ENCODE peak calls at places on chromosome 1, in five cellular contexts. W is MM.1S, T is neural progenitor cell, O is H9, N is lower lobe of right lung. U is an unnamed sample. For H3K27me3, the result is how much of the 10 kb centered on the place peaks cover.

GRCh38 chr1:43951021-43951985 is 4.6 kb downstream of the IPO13 start:
- DNase-seq in O (no peak), T (no peak), W (no peak), N (no peak), U (no peak)

GRCh38 chr1:94669213-94669612 is 127.7 kb upstream of the F3 start:
- DNase-seq in N (no peak), T (no peak), W (no peak), O (no peak), U (no peak)

GRCh38 chr1:235688096-235688495 is 38.5 kb upstream of the GNG4 start:
- DNase-seq in T (no peak), O (no peak), W (no peak), N (no peak), U (no peak)

GRCh38 chr1:84122780-84123382 is 21.2 kb upstream of the PRKACB start:
- DNase-seq in T (peak), O (no peak), N (no peak), W (peak), U (peak)

GRCh38 chr1:180156201-180156600 is 1.5 kb downstream of the QSOX1 start:
- DNase-seq in O (no peak), T (no peak), N (no peak), W (no peak), U (no peak)

GRCh38 chr1:113998361-113998760 is 19.1 kb downstream of the OLFML3 start:
- DNase-seq in N (no peak), T (no peak), W (no peak), O (no peak), U (no peak)

GRCh38 chr1:150066838-150067183 is 765 bp upstream of the VPS45 start:
- DNase-seq in N (peak), O (peak), T (peak), W (peak), U (no peak)

GRCh38 chr1:15027515-15027948 is 126.0 kb upstream of the TMEM51 start:
- DNase-seq in N (peak), T (peak), W (no peak), O (peak), U (peak)

GRCh38 chr1:42937141-42937696 is 21.4 kb downstream of the SLC2A1 start:
- DNase-seq in N (no peak), T (no peak), W (no peak), O (no peak), U (no peak)

GRCh38 chr1:198201956-198202784 is 45.4 kb downstream of the NEK7 start:
- DNase-seq in W (peak), O (no peak), T (no peak), N (no peak), U (no peak)

GRCh38 chr1:234631721-234632125 is 21.7 kb upstream of the IRF2BP2 start:
- DNase-seq in T (no peak), N (no peak), O (no peak), W (no peak), U (no peak)

GRCh38 chr1:114648503-114648902 is 21.3 kb downstream of the DENND2C start:
- DNase-seq in N (no peak), W (no peak), O (no peak), T (no peak), U (no peak)

GRCh38 chr1:178634445-178634844 is 90.6 kb upstream of the RALGPS2 start:
- DNase-seq in W (no peak), N (no peak), O (no peak), T (no peak), U (no peak)

GRCh38 chr1:222843434-222844107 is 28.7 kb downstream of the DISP1 start:
- DNase-seq in W (no peak), O (no peak), T (no peak), N (no peak), U (no peak)

GRCh38 chr1:48677306-48678287 is 99.1 kb downstream of the BEND5 start:
- DNase-seq in T (peak), W (peak), O (peak), N (peak), U (peak)

GRCh38 chr1:199161766-199162303 is 523.0 kb downstream of the PTPRC start:
- DNase-seq in O (no peak), N (no peak), W (no peak), T (no peak), U (no peak)

DNA sequence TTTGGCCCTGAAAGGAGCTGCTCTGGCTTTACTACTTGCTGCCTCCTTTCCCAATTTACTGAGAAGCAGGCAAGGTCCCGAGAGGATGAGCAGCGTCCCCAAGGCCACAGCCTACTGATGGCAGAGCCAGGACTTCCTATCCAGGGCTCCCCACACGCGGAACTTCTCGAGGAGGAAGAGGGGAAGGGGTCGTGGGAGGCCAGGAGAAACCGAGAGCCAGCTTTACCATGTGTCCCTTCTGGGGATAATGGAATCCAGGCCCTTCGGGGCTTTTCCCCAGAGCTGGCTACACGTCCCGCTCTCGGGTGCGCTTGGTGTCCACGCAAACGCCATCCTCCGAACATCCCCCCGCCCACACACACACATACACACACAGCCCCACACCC is 4.3 kb upstream of the CCN1 start:
- DNase-seq in T (no peak), O (peak), N (no peak), W (no peak), U (no peak)
- H3K27ac ChIP-seq in T (no peak), O (no peak), N (peak), W (no peak), U (peak)

GRCh38 chr1:59779949-59780348 is 34.8 kb upstream of the HOOK1 start:
- DNase-seq in W (no peak), N (no peak), T (peak), O (no peak), U (no peak)
- TF ChIP-seq CTCF in W (peak), N (peak), T (peak), O (peak), U (no peak)

DNA sequence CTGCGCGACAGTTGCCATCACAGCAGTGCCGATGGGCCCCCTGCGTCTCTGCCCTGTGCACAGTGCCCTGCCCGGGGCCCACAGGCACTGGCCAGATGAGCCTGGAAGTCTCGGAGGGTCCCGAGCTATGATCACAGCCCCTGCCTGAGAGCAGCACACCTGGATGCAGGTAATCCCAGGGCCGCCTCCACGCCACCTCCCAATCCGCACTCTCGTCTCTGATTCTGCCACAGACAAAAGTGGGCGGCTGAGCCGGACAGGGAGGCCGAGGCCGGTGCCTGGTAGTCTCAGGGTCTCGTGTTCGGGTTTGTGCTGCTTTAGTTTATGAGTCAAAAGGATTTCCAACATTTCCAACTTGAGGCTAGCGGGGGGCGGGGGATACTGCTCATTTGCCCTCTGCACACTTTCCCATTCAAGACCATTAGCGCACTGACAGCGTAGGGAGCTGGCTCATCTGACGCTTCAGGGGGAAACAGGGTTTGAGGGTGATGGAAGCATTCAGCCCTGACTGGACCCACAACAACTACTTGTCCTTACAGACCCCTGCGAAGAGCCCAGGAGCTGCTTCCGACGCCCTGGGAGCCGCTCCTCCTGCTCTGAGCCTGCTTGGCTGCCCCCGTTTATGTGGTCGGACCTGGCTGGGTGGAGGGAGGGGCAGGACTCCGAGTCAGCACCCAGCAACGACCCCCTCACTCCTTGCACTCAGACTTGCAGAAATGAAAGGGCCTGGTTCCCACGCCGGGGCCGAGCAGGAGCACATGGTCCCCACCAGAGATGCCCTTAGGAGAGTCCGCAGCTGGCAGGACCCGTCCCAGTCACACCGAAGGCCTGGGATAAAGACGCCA is 1.8 kb upstream of the TTC34 start:
- DNase-seq in W (no peak), N (peak), T (no peak), O (no peak), U (no peak)
- H3K27me3 ChIP-seq in W (half or more), N (half or more), T (under half), O (under half), U (under half)

DNA sequence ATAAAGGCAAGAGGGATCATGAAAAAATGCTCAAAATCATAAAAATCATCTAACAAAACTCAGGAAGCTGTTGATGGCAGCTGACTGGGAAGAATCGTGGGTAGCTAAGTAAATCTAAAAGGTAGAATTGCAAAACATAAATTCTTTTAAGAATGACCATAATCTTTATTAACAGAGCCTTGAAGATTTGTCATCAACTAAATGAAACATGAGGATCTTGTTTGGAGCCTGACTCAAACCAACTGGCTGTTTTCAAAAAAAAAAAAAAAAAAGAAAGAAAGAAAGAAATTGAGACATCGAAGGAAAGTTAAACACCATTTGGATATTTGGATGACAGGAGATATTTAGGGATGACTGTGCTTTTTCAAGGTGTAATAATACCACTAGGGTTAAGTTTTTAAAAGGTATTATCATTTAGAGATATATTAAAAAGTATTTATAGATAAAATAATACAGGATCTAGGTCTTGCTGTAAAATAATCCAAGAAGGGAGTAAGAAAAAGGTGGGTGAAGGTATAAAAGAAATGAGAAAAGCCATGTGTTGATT is 48.6 kb downstream of the CD34 start:
- DNase-seq in O (no peak), N (no peak), W (no peak), T (no peak), U (no peak)
- H3K27ac ChIP-seq in O (no peak), N (peak), W (no peak), T (no peak), U (peak)

GRCh38 chr1:183473286-183473536 is 912 bp downstream of the SMG7 start:
- DNase-seq in W (no peak), T (no peak), O (no peak), N (no peak), U (no peak)

GRCh38 chr1:183472488-183473285 is at the start of gene SMG7:
- DNase-seq in T (peak), N (peak), O (peak), W (peak), U (no peak)

GRCh38 chr1:183470147-183470960 is 1.9 kb upstream of the SMG7 start:
- DNase-seq in N (peak), W (peak), T (peak), O (peak), U (peak)

GRCh38 chr1:183470961-183471747 is 1.1 kb upstream of the SMG7 start:
- DNase-seq in N (peak), T (peak), O (peak), W (peak), U (peak)

DNA sequence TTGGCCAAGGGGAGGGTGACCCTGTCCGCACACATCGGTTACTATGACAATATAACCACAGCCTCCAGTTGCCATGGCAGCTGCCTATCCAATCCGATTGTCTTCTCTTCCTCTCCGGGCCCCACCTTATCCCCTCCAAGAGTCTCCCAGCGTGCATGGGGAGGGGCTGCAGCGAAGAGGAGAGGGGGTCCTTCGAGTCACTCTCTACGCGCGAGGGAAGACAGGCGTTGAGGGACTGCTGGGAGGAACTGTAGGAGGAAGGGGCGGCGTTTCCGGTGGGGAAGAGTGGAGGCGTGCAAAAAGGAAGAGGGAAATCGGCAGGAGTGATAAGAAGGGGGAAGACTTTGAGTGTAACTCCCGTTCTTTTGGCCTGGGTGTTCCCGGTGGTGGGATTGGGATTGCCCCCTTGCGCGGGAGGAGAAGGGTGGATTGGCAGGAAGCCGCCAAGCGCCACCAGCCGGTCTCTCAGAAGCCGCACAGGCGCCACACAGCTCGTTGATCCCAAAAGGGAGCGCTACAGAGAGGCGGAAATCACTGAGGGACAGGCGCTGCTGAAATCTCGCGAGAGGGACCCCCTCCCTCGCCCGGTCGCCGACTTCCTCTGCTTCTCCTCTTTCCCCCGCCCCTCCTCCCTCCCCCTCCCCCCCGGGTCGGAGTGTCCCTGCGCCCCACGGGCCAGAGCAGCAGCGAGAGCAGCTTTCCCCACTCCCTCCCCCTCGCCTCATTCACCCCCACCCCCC is 381 bp upstream of the SMG7 start:
- DNase-seq in N (peak), T (peak), O (peak), W (peak), U (peak)
- TF ChIP-seq CTCF in N (peak), T (peak), O (peak), W (no peak), U (peak)

DNA sequence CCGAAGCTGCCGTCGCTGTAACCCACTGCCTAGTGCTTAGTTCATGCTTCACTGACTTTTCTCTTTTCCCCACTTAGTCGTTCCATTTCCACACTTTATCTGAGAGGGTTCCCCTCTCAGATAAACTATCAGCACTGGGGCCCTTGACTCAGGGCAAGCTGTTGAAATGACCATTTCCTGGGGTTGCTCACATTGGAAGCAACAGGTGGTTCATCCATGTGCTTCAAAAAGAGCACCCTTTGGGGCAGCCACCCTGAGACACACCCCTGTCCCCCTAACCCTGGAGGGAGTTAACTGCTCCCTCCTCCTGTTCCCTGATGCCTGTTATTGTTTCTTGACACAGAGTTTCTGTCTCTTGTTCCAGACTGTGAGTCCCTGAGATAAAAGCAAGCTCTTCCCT is 107.2 kb downstream of the PTPRU start:
- DNase-seq in O (no peak), N (no peak), T (no peak), W (no peak), U (no peak)
- H3K27me3 ChIP-seq in O (under half), N (under half), T (under half), W (half or more), U (under half)

GRCh38 chr1:216908116-216908515 is 184.9 kb upstream of the ESRRG start:
- DNase-seq in T (no peak), W (no peak), N (no peak), O (no peak), U (no peak)
- H3K27ac ChIP-seq in T (no peak), W (no peak), N (no peak), O (no peak), U (no peak)

GRCh38 chr1:203035111-203036000 is 9.1 kb downstream of the PPFIA4 start:
- DNase-seq in T (no peak), O (peak), W (no peak), N (no peak), U (no peak)
- TF ChIP-seq CTCF in T (no peak), O (no peak), W (no peak), N (no peak), U (no peak)

GRCh38 chr1:34926894-34927293 is 2.6 kb downstream of the DLGAP3 start:
- DNase-seq in T (peak), N (no peak), O (peak), W (no peak), U (no peak)

GRCh38 chr1:34925730-34926129 is 3.7 kb downstream of the DLGAP3 start:
- DNase-seq in N (no peak), W (no peak), O (no peak), T (no peak), U (no peak)

GRCh38 chr1:34923490-34923889 is 6.0 kb downstream of the DLGAP3 start:
- DNase-seq in W (no peak), O (no peak), T (no peak), N (no peak), U (no peak)

GRCh38 chr1:34926156-34926555 is 3.3 kb downstream of the DLGAP3 start:
- DNase-seq in N (no peak), O (no peak), T (no peak), W (no peak), U (no peak)

GRCh38 chr1:34924759-34925555 is 4.5 kb downstream of the DLGAP3 start:
- DNase-seq in N (peak), O (peak), T (peak), W (peak), U (peak)
- H3K27me3 ChIP-seq in N (half or more), O (under half), T (half or more), W (under half), U (under half)

U was measured in uterus.